ENCODE peak calls at places on chromosome 1, in eight cellular contexts. W is HCT116, H is GM23248, N is PC-3, Z is neural progenitor cell, D is GM23338, E is hepatocyte, R is SK-N-SH. L is an unnamed sample. For H3K27me3, the result is how much of the 10 kb centered on the place peaks cover.

GRCh38 chr1:114502080-114502479 is 8.9 kb downstream of the TRIM33 start:
- DNase-seq in E (no peak), D (no peak), N (no peak), H (no peak), W (no peak), Z (no peak), R (no peak), L (no peak)

GRCh38 chr1:19222979-19223824 is 13.1 kb upstream of the UBR4 start:
- DNase-seq in R (no peak), N (peak), D (no peak), H (peak), E (no peak), W (no peak), Z (no peak), L (no peak)

GRCh38 chr1:196723325-196724185 is 51.1 kb upstream of the CFHR3 start:
- DNase-seq in W (peak), E (peak), H (peak), Z (peak), R (peak), D (peak), N (peak), L (peak)

GRCh38 chr1:223712856-223713494 is 636 bp downstream of the CAPN2 start:
- DNase-seq in D (no peak), R (no peak), Z (peak), H (peak), N (no peak), W (no peak), E (no peak), L (no peak)

GRCh38 chr1:180593382-180593781 is 34.6 kb downstream of the OVAAL start:
- DNase-seq in W (no peak), Z (no peak), N (no peak), E (no peak), D (no peak), H (no peak), R (no peak), L (no peak)

GRCh38 chr1:92831368-92831761 is 475 bp upstream of the RPL5 start:
- DNase-seq in N (no peak), W (no peak), H (peak), D (peak), E (no peak), R (peak), Z (peak), L (no peak)

GRCh38 chr1:230090194-230090711 is 23.2 kb downstream of the GALNT2 start:
- DNase-seq in W (no peak), E (peak), Z (no peak), R (no peak), N (peak), H (peak), D (no peak), L (no peak)

GRCh38 chr1:228101994-228102790 is 933 bp downstream of the C1orf35 start:
- DNase-seq in Z (peak), H (peak), N (peak), W (no peak), R (peak), D (peak), E (peak), L (peak)

GRCh38 chr1:230270940-230271325 is 155.2 kb downstream of the PGBD5 start:
- DNase-seq in D (no peak), Z (no peak), R (peak), N (no peak), H (no peak), E (no peak), W (no peak), L (no peak)

GRCh38 chr1:196355206-196355786 is 252.9 kb downstream of the KCNT2 start:
- DNase-seq in D (peak), Z (no peak), E (peak), R (peak), N (peak), H (peak), W (no peak), L (peak)

GRCh38 chr1:192954705-192955265 is 104.4 kb downstream of the UCHL5 start:
- DNase-seq in D (no peak), Z (no peak), W (no peak), N (no peak), H (peak), E (peak), R (no peak), L (no peak)

GRCh38 chr1:161913482-161914140 is 110.1 kb downstream of the OLFML2B start:
- DNase-seq in N (peak), E (no peak), Z (no peak), H (peak), W (no peak), D (no peak), R (no peak), L (no peak)

GRCh38 chr1:176893625-176894352 is 270.7 kb downstream of the ASTN1 start:
- DNase-seq in Z (no peak), N (no peak), H (no peak), R (no peak), E (no peak), D (no peak), W (no peak), L (no peak)

GRCh38 chr1:60350531-60350930 is 277.0 kb upstream of the C1orf87 start:
- DNase-seq in E (no peak), R (no peak), N (no peak), D (no peak), Z (no peak), W (no peak), H (no peak), L (no peak)

GRCh38 chr1:109392037-109392787 is 5.5 kb downstream of the SORT1 start:
- DNase-seq in D (no peak), E (no peak), Z (no peak), W (no peak), H (no peak), R (no peak), N (no peak), L (no peak)

GRCh38 chr1:10431065-10431730 is 965 bp downstream of the CENPS start:
- DNase-seq in E (peak), D (peak), W (no peak), H (peak), N (peak), Z (peak), R (no peak), L (peak)

GRCh38 chr1:186985889-186986491 is 157.2 kb downstream of the PLA2G4A start:
- DNase-seq in W (peak), D (peak), N (peak), Z (peak), H (peak), E (peak), R (peak), L (peak)

GRCh38 chr1:193349046-193349535 is 162.7 kb upstream of the B3GALT2 start:
- DNase-seq in H (no peak), N (no peak), R (no peak), D (no peak), Z (no peak), W (no peak), E (no peak), L (no peak)

GRCh38 chr1:214314178-214314843 is 33.4 kb downstream of the SMYD2 start:
- DNase-seq in W (no peak), E (no peak), R (no peak), Z (no peak), D (no peak), H (no peak), N (no peak), L (no peak)

GRCh38 chr1:160863422-160864131 is 890 bp upstream of the CD244 start:
- DNase-seq in D (no peak), E (no peak), R (no peak), W (no peak), N (no peak), Z (no peak), H (no peak), L (no peak)

GRCh38 chr1:165532053-165532452 is 11.7 kb upstream of the LRRC52 start:
- DNase-seq in N (no peak), Z (no peak), H (no peak), W (no peak), D (no peak), R (no peak), E (no peak), L (no peak)

GRCh38 chr1:218785928-218786327 is 387.8 kb upstream of the LYPLAL1 start:
- DNase-seq in W (no peak), E (no peak), D (no peak), H (peak), N (no peak), Z (no peak), R (no peak), L (no peak)

GRCh38 chr1:171653796-171654704 is 1.6 kb upstream of the MYOC start:
- DNase-seq in W (no peak), H (peak), D (no peak), E (no peak), N (peak), Z (no peak), R (no peak), L (no peak)

GRCh38 chr1:975896-976683 is 5.8 kb downstream of the PERM1 start:
- DNase-seq in E (peak), D (peak), Z (peak), H (peak), N (peak), R (peak), W (peak), L (peak)

GRCh38 chr1:109780982-109781381 is 17.3 kb upstream of the EPS8L3 start:
- DNase-seq in W (no peak), R (no peak), D (no peak), E (no peak), H (no peak), N (no peak), Z (no peak), L (no peak)

GRCh38 chr1:235908742-235909520 is 42.2 kb upstream of the LYST start:
- DNase-seq in N (peak), R (no peak), D (no peak), Z (no peak), H (peak), E (no peak), W (peak), L (no peak)

GRCh38 chr1:168112673-168113305 is 23.9 kb downstream of the GPR161 start:
- DNase-seq in W (no peak), Z (no peak), E (peak), N (peak), R (no peak), H (peak), D (no peak), L (peak)

GRCh38 chr1:1858382-1859086 is 32.4 kb downstream of the GNB1 start:
- DNase-seq in H (peak), D (peak), W (no peak), N (peak), Z (peak), R (peak), E (peak), L (no peak)

GRCh38 chr1:46152021-46152420 is 19.6 kb upstream of the PIK3R3 start:
- DNase-seq in W (no peak), R (no peak), D (no peak), Z (no peak), E (no peak), N (no peak), H (peak), L (no peak)

GRCh38 chr1:20291621-20292020 is 946 bp downstream of the VWA5B1 start:
- DNase-seq in W (no peak), E (peak), H (peak), D (peak), N (no peak), R (no peak), Z (peak), L (no peak)

GRCh38 chr1:20285510-20285909 is 5.2 kb upstream of the VWA5B1 start:
- DNase-seq in Z (no peak), H (no peak), N (no peak), E (no peak), R (no peak), D (no peak), W (no peak), L (no peak)

DNA sequence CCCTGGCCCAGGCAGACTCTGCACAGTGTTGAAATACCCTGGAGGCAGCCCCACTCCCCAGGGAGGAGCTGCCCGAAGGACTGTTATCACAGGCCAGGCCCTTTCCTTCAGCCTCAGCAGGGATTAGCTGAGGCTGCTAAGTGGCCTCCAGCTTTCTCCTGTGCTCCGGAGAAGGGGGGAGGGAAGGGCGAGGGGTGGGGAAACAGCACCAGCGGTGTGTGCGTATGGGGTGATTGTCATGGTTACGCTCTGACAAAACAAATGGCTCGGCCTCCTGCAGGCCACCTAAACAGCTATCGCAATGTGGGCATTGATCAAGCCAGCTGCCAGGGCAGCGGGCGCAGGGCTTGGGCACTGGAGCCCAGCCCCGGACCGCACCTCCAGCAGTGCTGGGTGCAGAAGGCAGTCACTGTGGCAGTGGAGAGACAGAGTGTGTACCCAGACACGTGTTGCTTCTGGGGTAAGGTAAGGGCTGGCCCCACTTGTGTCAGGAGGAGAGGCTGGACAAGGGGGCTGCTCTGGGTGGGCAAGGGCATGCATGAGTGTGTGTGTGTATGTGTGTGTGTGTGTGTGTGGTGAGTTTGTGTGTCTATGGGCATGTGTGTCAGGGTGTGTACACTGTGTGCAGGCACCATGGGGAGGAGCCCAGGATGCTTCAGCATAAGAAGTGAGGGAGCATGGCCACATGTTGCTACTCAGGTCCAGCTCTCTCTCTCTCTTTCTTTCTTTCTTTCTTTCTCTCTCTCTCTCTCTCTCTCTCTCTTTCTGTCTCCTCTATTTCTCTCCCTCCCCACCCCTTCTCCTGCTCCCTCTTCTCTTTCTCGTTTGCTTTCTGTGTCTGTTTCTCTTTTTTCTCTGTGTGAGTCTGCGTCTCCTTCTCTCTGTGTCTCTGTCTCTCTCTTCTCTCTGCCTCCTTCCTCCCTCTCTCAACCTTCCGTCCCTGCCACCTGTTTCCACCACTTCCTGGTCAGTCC is at the start of gene VWA5B1:
- DNase-seq in W (no peak), E (peak), N (no peak), H (no peak), R (peak), D (peak), Z (peak), L (no peak)
- H3K27me3 ChIP-seq in W (under half), E (under half), N (under half), H (half or more), R (under half), D (under half), Z (half or more), L (half or more)

GRCh38 chr1:159775716-159776115 is 5.0 kb upstream of the DUSP23 start:
- DNase-seq in Z (no peak), E (no peak), H (peak), D (no peak), N (peak), W (no peak), R (no peak), L (no peak)
- TF ChIP-seq EZH2phosphoT487 in Z (no peak), E (no peak), H (no peak), D (no peak), N (no peak), W (no peak), R (no peak), L (no peak)

GRCh38 chr1:5758000-5758858 is 234.0 kb downstream of the NPHP4 start:
- DNase-seq in R (no peak), E (no peak), Z (no peak), H (no peak), N (no peak), D (no peak), W (no peak), L (no peak)

GRCh38 chr1:5754817-5755551 is 237.2 kb downstream of the NPHP4 start:
- DNase-seq in N (no peak), E (no peak), Z (no peak), D (no peak), H (no peak), W (no peak), R (no peak), L (no peak)

GRCh38 chr1:5755552-5756125 is 236.6 kb downstream of the NPHP4 start:
- DNase-seq in H (no peak), Z (no peak), E (no peak), W (no peak), N (no peak), D (no peak), R (no peak), L (no peak)

GRCh38 chr1:5757177-5757820 is 234.9 kb downstream of the NPHP4 start:
- DNase-seq in W (no peak), D (no peak), R (no peak), Z (no peak), E (no peak), H (no peak), N (no peak), L (no peak)

DNA sequence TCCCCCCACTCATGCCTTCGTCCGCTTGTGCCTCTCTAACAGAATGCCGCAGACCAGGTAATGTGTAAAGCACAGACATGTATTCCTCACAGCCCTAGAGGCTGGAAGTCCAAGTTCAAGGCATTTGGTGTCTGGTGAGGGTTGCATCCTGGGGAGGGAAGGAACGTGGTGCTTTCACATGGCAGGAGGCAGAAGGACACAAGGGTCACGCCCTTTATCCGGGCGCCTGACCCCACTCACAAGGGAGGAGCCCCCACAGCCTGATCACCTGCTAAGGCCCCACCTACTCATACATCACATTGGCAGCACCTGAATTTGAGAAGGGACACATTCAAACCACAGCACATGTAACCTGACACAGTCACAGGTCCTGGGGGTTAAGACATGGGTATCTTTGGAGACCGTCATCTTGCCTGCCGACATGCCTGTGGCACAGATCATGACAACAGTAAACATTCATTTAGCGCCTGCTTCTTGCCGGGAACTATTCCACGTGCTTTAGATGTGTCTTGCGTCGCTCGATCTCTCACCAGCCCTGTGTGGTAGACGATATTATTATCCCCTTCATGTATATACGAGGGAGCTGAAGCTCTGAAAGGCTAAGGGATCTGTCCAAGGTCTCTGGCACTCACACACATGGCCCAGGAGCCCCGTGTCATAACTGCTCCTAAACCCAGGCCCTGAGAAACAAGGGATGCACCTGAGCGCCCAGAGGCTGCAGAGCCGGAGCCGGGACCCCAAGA is 235.6 kb downstream of the NPHP4 start:
- DNase-seq in W (no peak), N (no peak), E (no peak), D (no peak), H (no peak), Z (no peak), R (no peak), L (no peak)
- H3K27me3 ChIP-seq in W (under half), N (half or more), E (under half), D (under half), H (under half), Z (under half), R (under half), L (half or more)

DNA sequence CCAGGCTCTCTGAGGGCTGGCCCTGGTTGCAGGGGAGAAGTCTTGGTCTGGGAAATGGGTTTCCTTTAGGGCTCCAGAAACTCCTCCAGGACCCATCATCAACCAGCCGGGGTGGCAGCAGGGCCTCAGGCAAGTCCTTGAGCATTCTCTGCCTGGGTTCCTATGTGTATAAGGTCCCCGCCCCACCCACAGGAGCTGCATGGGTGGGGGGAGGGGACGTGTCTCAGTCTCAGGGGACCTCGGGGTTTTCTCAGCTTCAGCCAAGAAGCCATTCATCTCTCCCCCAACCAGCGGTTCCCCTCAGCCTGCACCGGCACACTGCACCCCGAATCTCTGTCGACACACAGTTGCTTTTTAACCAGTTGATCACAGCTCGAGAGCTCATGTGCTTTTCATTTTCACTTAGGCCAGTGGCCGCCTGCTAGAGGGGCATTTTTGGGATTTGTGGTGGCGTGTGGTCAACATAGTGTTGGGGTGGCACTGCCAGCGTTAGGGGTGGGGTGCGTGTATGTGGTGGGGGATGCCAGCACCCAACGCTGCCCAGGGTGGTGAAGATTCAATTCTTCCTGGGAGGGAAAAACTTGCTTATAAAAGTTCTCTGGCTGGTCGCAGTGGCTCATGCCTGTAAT is 6.5 kb downstream of the RUNX3 start:
- DNase-seq in D (no peak), N (no peak), W (no peak), Z (no peak), H (no peak), R (no peak), E (no peak), L (no peak)
- TF ChIP-seq EZH2phosphoT487 in D (no peak), N (no peak), W (no peak), Z (no peak), H (no peak), R (no peak), E (no peak), L (no peak)

DNA sequence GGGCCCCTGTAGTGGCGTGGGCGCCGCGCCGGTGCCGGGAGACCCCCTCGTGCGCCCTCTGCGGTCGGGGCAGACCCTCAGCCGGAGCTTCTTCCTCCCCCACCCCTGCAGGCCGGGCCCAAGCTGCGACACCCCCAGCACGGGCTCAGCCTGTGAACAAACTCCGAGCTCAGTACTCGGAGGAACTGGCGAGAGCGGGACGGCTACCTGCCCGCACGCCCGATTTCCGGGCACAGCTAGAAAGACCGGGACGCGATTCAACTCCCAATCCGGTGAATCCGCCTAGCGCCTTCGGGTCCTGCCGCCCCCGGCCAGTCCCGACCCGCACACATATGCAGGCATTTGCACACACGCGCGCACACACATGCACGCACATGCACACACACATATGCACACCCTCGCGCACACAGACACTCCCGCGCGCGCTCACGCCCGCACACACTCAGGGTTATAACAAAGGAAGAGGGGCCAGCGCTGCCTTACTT is 580 bp upstream of the BLACAT1 start:
- DNase-seq in D (peak), R (peak), E (no peak), W (no peak), Z (peak), H (no peak), N (no peak), L (no peak)
- H3K27me3 ChIP-seq in D (under half), R (half or more), E (half or more), W (under half), Z (under half), H (half or more), N (half or more), L (half or more)

DNA sequence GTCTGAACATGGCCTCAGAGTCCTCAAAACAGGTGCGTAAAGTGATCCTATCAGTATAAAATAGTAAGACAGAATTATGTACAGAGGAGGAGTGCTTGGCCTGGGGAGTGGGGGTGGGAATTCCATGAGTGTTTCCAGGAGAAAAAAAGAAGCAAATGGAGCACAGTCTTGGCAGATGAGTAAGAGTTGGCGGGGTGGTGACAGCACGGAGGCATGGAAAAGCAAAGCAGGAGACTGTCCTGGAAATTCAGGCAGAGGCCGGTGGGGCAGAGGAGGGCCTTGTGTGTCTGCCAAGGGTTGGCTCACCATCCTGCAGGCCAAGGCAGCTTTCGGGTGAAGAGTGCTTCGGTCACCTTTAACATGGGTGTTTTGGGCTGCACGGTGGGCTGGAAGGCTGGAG is 63.4 kb downstream of the OPTC start:
- DNase-seq in Z (no peak), H (peak), R (no peak), N (peak), W (no peak), E (peak), D (no peak), L (no peak)
- TF ChIP-seq EZH2phosphoT487 in Z (no peak), H (no peak), R (no peak), N (no peak), W (no peak), E (no peak), D (no peak), L (no peak)

L was measured in MM.1S.